ENCODE peak calls at places on chromosomes 13 and 19, in ten cellular contexts. I is adrenal gland; W is neural progenitor cell; B is HepG2; J is nephron progenitor cell; O is colonic mucosa; P is CD4-positive, alpha-beta T cell; Z is lower leg skin; Q is B cell; G is pancreas. X is an unnamed sample.

GRCh38 chr19:52370341-52370710 is 603 bp downstream of the ZNF880 start:
- DNase-seq in Z (no peak), O (no peak), P (no peak), J (no peak), I (no peak), Q (no peak), G (no peak), B (no peak), W (no peak), X (no peak)

GRCh38 chr19:13043285-13043684 is 48.0 kb downstream of the NFIX start:
- DNase-seq in W (no peak), J (no peak), Z (no peak), Q (no peak), P (no peak), O (no peak), I (no peak), G (no peak), B (no peak), X (no peak)

GRCh38 chr13:57627663-57628062 is 3.9 kb upstream of the PCDH17 start:
- DNase-seq in B (no peak), G (no peak), Z (no peak), O (no peak), I (no peak), J (no peak), W (peak), P (no peak), Q (no peak), X (no peak)

GRCh38 chr19:29442910-29443309 is 82.9 kb upstream of the VSTM2B start:
- DNase-seq in B (no peak), G (no peak), O (no peak), P (no peak), W (no peak), I (no peak), Q (no peak), J (no peak), Z (no peak), X (no peak)

GRCh38 chr13:27678306-27679040 is 56.8 kb downstream of the POLR1D start:
- DNase-seq in W (no peak), Z (no peak), G (no peak), O (peak), P (no peak), I (no peak), J (no peak), Q (no peak), B (no peak), X (no peak)

GRCh38 chr19:43634068-43634467 is 5.6 kb downstream of the CADM4 start:
- DNase-seq in G (no peak), B (no peak), W (no peak), Q (no peak), I (no peak), Z (no peak), O (no peak), J (no peak), P (no peak), X (no peak)

GRCh38 chr19:45470147-45471081 is 2.6 kb downstream of the FOSB start:
- DNase-seq in J (peak), W (no peak), P (no peak), Z (no peak), B (no peak), O (peak), Q (peak), I (peak), G (peak), X (no peak)

GRCh38 chr19:6241680-6242079 is 38.1 kb downstream of the MLLT1 start:
- DNase-seq in G (peak), W (no peak), P (no peak), O (no peak), Q (no peak), B (peak), J (no peak), I (peak), Z (no peak), X (no peak)

GRCh38 chr19:46391296-46392251 is 21.8 kb downstream of the CCDC8 start:
- DNase-seq in B (no peak), J (no peak), W (no peak), Z (no peak), O (no peak), G (no peak), P (no peak), I (no peak), Q (no peak), X (no peak)

DNA sequence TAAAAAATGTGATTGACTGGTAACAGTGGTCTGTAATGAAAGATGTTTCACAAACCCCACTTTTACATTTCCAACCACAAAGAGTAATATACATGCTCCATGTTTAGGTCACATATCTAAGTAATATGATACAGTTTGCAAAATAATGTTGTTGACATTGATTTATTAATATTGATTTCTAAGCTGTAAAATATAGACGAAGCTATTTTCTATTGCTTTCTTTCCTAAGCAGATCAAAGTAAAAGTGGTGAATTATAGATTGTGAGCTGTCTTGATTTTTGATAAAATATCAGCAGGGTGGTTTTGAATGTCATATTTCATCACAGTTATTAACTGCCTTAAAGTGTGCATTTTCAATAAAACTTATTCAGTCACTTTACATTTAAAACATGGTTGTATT is 2292.8 kb downstream of the PCDH9 start:
- DNase-seq in P (no peak), Z (no peak), G (no peak), O (no peak), I (no peak), Q (no peak), J (no peak), W (no peak), B (no peak), X (no peak)
- TF ChIP-seq CTCF in P (no peak), Z (no peak), G (no peak), O (no peak), I (no peak), Q (no peak), J (no peak), W (no peak), B (no peak), X (no peak)

GRCh38 chr13:109783815-109784589 is 2.4 kb downstream of the IRS2 start:
- DNase-seq in Z (no peak), I (no peak), O (no peak), G (no peak), P (peak), Q (no peak), B (no peak), W (no peak), J (no peak), X (no peak)

GRCh38 chr13:109783447-109783814 is 3.0 kb downstream of the IRS2 start:
- DNase-seq in I (peak), Q (no peak), W (peak), B (no peak), J (no peak), Z (no peak), P (no peak), O (no peak), G (no peak), X (no peak)

GRCh38 chr13:109785892-109786450 is 412 bp downstream of the IRS2 start:
- DNase-seq in G (no peak), P (no peak), Z (no peak), I (peak), O (no peak), J (no peak), Q (no peak), B (no peak), W (no peak), X (no peak)

GRCh38 chr13:109785141-109785891 is 1.1 kb downstream of the IRS2 start:
- DNase-seq in Q (no peak), I (peak), P (peak), J (peak), B (no peak), O (peak), W (peak), G (no peak), Z (peak), X (no peak)

DNA sequence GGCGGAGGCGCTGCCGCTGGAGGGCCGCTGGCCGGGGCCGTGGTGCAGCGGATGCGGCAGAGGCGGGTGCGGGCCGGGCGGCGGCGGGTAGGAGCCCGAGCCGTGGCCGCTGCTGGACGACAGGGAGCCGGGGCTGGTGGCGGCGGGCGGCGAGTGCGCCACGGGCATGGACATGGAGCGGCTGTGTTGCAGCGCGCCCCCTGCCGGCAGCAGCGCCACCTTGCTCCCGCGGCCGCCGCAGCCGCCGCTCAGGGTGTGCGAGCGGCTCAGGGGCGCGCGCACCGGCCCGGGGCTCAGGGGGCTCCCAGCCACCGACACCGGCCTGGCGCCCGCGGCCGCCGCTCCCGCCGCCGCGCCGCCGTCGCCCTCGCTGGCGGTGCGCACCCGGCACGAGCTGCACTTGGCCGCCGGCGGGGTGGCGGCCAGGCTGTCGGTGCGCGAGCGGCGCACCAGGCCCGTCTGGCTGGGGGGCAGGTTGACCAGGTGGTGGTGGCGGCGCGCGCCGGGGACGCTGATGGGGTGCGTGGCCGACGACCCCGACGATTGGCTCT is 1.7 kb downstream of the IRS2 start:
- DNase-seq in Q (no peak), W (peak), O (peak), J (peak), G (peak), I (peak), B (no peak), Z (peak), P (peak), X (no peak)
- TF ChIP-seq CTCF in Q (peak), W (peak), O (no peak), J (no peak), G (peak), I (no peak), B (no peak), Z (no peak), P (no peak), X (peak)

GRCh38 chr13:32023698-32024097 is 7.9 kb upstream of the FRY start:
- DNase-seq in J (no peak), O (no peak), Q (no peak), B (no peak), G (no peak), W (no peak), P (no peak), Z (no peak), I (no peak), X (no peak)
- TF ChIP-seq CTCF in J (no peak), O (no peak), Q (no peak), B (no peak), G (no peak), W (no peak), P (no peak), Z (no peak), I (no peak), X (no peak)

GRCh38 chr19:55676384-55676783 is 1.4 kb downstream of the EPN1 start:
- DNase-seq in I (no peak), B (no peak), W (no peak), O (no peak), Z (no peak), P (no peak), G (peak), J (no peak), Q (no peak), X (no peak)
- TF ChIP-seq CTCF in I (no peak), B (no peak), W (no peak), O (no peak), Z (no peak), P (no peak), G (no peak), J (no peak), Q (no peak), X (no peak)

GRCh38 chr19:15161028-15161984 is 39.5 kb downstream of the NOTCH3 start:
- DNase-seq in Q (no peak), B (peak), O (no peak), W (no peak), P (no peak), J (peak), Z (no peak), I (no peak), G (no peak), X (no peak)
- TF ChIP-seq CTCF in Q (peak), B (peak), O (no peak), W (peak), P (no peak), J (peak), Z (no peak), I (no peak), G (no peak), X (peak)

GRCh38 chr19:18780631-18781030 is 10.5 kb downstream of the COMP start:
- DNase-seq in Z (no peak), O (no peak), G (no peak), B (no peak), P (no peak), I (no peak), Q (no peak), W (peak), J (no peak), X (no peak)
- TF ChIP-seq CTCF in Z (no peak), O (no peak), G (no peak), B (peak), P (no peak), I (no peak), Q (no peak), W (peak), J (no peak), X (peak)

DNA sequence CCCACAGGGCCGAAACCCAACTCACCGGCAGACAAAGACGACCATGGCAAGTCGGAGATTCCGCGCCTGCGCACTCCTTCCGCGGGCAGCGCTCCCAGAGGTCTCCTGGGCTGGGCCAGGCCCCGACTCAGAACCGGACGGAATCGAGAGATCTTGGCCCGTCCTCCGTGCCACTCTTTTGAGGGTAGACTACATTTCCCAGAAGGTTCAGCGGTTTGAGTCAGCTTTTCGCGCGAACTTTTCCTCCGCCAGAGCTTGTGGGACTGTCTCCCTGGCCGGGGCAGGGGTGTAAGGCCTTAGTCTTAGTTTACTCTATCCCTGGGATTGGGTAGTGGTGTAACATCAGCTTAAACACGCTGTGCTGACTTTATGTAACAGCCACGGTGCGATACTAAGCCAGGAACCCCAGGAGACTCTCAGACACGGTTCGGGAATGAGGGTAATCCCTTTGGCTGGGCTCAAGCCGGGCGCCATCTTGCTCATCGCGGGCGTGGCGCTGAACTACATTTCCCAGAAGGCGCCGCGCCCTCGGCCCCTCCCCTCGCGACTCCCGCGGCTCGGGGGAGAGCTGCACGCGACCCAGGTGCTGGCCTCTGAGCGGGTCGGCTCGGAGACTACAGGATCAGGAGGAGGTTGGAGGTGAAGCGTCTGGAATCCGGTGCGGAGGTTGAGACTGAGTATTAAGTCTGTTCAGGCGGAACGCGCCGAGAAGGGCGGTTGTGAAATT is at the start of gene ZNF260:
- DNase-seq in O (peak), P (peak), B (peak), I (peak), J (peak), G (peak), Z (peak), Q (peak), W (peak), X (peak)
- TF ChIP-seq CTCF in O (no peak), P (no peak), B (peak), I (no peak), J (no peak), G (no peak), Z (no peak), Q (no peak), W (no peak), X (no peak)

DNA sequence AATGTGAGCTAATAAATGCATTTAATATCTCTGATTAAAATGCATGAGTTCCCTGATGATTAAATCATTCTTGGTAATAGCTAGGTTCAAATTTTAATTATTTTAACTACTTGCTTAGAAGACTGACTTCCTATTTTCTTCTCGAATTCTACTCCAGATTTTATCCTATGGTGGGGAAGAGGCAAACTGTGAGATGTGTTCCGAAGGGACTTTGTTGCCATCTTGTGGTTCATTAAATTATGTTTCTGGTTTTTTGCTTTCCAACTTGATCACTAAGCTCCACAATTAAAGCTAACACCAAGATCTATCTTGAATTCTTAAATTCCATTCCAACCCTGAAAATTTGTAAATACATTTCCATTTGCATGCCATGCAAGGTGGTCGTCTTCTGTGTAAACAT is 538.4 kb upstream of the PCDH20 start:
- DNase-seq in J (no peak), Q (no peak), P (no peak), Z (no peak), W (peak), B (peak), O (no peak), I (no peak), G (no peak), X (no peak)
- TF ChIP-seq CTCF in J (peak), Q (no peak), P (no peak), Z (no peak), W (peak), B (peak), O (no peak), I (peak), G (no peak), X (peak)

X was measured in D721Med.